ENCODE peak calls at places on chromosomes 1 and 21, in four cellular contexts. One of them, this sample, is unnamed.

GRCh38 chr1:183303901-183304300 is 114.3 kb downstream of the NMNAT2 start:
- DNase-seq in GM23338: no peak
- DNase-seq in PC-9: no peak
- DNase-seq in neural progenitor cell: no peak
- DNase-seq in this sample: no peak

GRCh38 chr1:185929759-185930158 is 195.6 kb downstream of the HMCN1 start:
- DNase-seq in GM23338: no peak
- DNase-seq in PC-9: no peak
- DNase-seq in neural progenitor cell: no peak
- DNase-seq in this sample: no peak

GRCh38 chr1:100882622-100883186 is 11.9 kb downstream of the EXTL2 start:
- DNase-seq in GM23338: no peak
- DNase-seq in PC-9: no peak
- DNase-seq in neural progenitor cell: no peak
- DNase-seq in this sample: peak; percentile 18

GRCh38 chr1:176802316-176802715 is 339.3 kb downstream of the PAPPA2 start:
- DNase-seq in GM23338: no peak
- DNase-seq in PC-9: no peak
- DNase-seq in neural progenitor cell: no peak
- DNase-seq in this sample: no peak

GRCh38 chr1:181784039-181784683 is 277.4 kb downstream of the ZNF648 start:
- DNase-seq in GM23338: no peak
- DNase-seq in PC-9: no peak
- DNase-seq in neural progenitor cell: no peak
- DNase-seq in this sample: no peak

GRCh38 chr21:14863745-14864210 is 201.0 kb downstream of the NRIP1 start:
- DNase-seq in GM23338: no peak
- DNase-seq in PC-9: no peak
- DNase-seq in neural progenitor cell: no peak
- DNase-seq in this sample: peak; percentile 56

GRCh38 chr1:196214866-196215265 is 393.4 kb downstream of the KCNT2 start:
- DNase-seq in GM23338: no peak
- DNase-seq in PC-9: no peak
- DNase-seq in neural progenitor cell: no peak
- DNase-seq in this sample: no peak

GRCh38 chr1:168585191-168585590 is 8.8 kb downstream of the XCL1 start:
- DNase-seq in GM23338: no peak
- DNase-seq in PC-9: no peak
- DNase-seq in neural progenitor cell: no peak
- DNase-seq in this sample: no peak

GRCh38 chr21:28644762-28645161 is 347.9 kb downstream of the LTN1 start:
- DNase-seq in GM23338: no peak
- DNase-seq in PC-9: no peak
- DNase-seq in neural progenitor cell: no peak
- DNase-seq in this sample: no peak

GRCh38 chr1:245718123-245718522 is 563.3 kb downstream of the KIF26B start:
- DNase-seq in GM23338: no peak
- DNase-seq in PC-9: no peak
- DNase-seq in neural progenitor cell: no peak
- DNase-seq in this sample: no peak

GRCh38 chr1:85573348-85573747 is 7.2 kb upstream of the CCN1 start:
- DNase-seq in GM23338: no peak
- DNase-seq in PC-9: no peak
- DNase-seq in neural progenitor cell: no peak
- DNase-seq in this sample: no peak

GRCh38 chr1:220451541-220451940 is 76.4 kb upstream of the MARK1 start:
- DNase-seq in GM23338: peak; percentile 4
- DNase-seq in PC-9: no peak
- DNase-seq in neural progenitor cell: no peak
- DNase-seq in this sample: peak; percentile 60

GRCh38 chr1:198936371-198937083 is 297.7 kb downstream of the PTPRC start:
- DNase-seq in GM23338: no peak
- DNase-seq in PC-9: peak; percentile 21
- DNase-seq in neural progenitor cell: no peak
- DNase-seq in this sample: peak; percentile 32

GRCh38 chr1:109640285-109640865 is 15.5 kb upstream of the GSTM4 start:
- DNase-seq in GM23338: peak; percentile 89
- DNase-seq in PC-9: peak; percentile 79
- DNase-seq in neural progenitor cell: peak; percentile 79
- DNase-seq in this sample: peak; percentile 81

GRCh38 chr1:226135059-226135651 is 51.4 kb downstream of the ACBD3 start:
- DNase-seq in GM23338: no peak
- DNase-seq in PC-9: no peak
- DNase-seq in neural progenitor cell: no peak
- DNase-seq in this sample: peak; percentile 58

GRCh38 chr1:232486454-232487202 is 143.3 kb downstream of the SIPA1L2 start:
- DNase-seq in GM23338: no peak
- DNase-seq in PC-9: no peak
- DNase-seq in neural progenitor cell: no peak
- DNase-seq in this sample: no peak

GRCh38 chr1:87331319-87332269 is 2.9 kb downstream of the LMO4 start:
- DNase-seq in GM23338: peak; percentile 94
- DNase-seq in PC-9: peak; percentile 77
- DNase-seq in neural progenitor cell: peak; percentile 92
- DNase-seq in this sample: peak; percentile 87

GRCh38 chr1:115555446-115555845 is 86.3 kb upstream of the VANGL1 start:
- DNase-seq in GM23338: no peak
- DNase-seq in PC-9: no peak
- DNase-seq in neural progenitor cell: no peak
- DNase-seq in this sample: no peak

GRCh38 chr1:159889821-159890252 is 10.1 kb downstream of the CFAP45 start:
- DNase-seq in GM23338: no peak
- DNase-seq in PC-9: no peak
- DNase-seq in neural progenitor cell: peak; percentile 27
- DNase-seq in this sample: no peak

GRCh38 chr1:173410133-173410793 is 66.9 kb upstream of the PRDX6 start:
- DNase-seq in GM23338: no peak
- DNase-seq in PC-9: no peak
- DNase-seq in neural progenitor cell: no peak
- DNase-seq in this sample: no peak

GRCh38 chr1:15489052-15489736 is 13.3 kb downstream of the CELA2B start:
- DNase-seq in GM23338: no peak
- DNase-seq in PC-9: no peak
- DNase-seq in neural progenitor cell: no peak
- DNase-seq in this sample: no peak

GRCh38 chr1:151972533-151973270 is 21.0 kb downstream of the S100A10 start:
- DNase-seq in GM23338: peak; percentile 80
- DNase-seq in PC-9: peak; percentile 55
- DNase-seq in neural progenitor cell: peak; percentile 22
- DNase-seq in this sample: peak; percentile 83

GRCh38 chr1:111887875-111888274 is 101.6 kb downstream of the KCND3 start:
- DNase-seq in GM23338: no peak
- DNase-seq in PC-9: no peak
- DNase-seq in neural progenitor cell: no peak
- DNase-seq in this sample: no peak

DNA sequence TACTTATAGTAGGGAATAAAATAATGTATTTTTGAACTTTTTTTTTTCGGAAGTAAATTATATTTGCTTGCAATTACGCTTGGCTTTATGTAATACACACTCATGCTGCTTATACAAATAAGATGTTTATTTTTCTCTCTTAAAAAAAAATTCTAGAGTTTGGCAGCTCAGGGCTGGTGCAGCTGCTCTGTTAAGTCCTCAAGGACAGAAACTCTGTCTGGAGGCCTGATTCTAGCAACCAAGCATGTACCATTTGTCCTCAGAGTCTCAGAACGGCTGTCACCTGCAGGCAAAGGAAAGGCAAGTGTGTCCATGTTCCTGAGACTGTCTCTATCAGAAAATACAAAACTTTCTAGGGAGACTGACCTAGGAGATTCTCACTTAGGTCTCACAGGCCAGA is 23.2 kb upstream of the CLDN17 start:
- DNase-seq in GM23338: no peak
- DNase-seq in PC-9: no peak
- DNase-seq in neural progenitor cell: no peak
- DNase-seq in this sample: no peak
- H3K4me3 ChIP-seq in GM23338: no peak overlapping the region
- H3K4me3 ChIP-seq in PC-9: no peak overlapping the region
- H3K4me3 ChIP-seq in neural progenitor cell: no peak overlapping the region
- H3K4me3 ChIP-seq in this sample: no peak overlapping the region

GRCh38 chr1:149846042-149846441 is 53.3 kb upstream of the BOLA1 start:
- DNase-seq in GM23338: no peak
- DNase-seq in PC-9: no peak
- DNase-seq in neural progenitor cell: peak; percentile 0
- DNase-seq in this sample: no peak
- H3K4me1 ChIP-seq in GM23338: peaks cover 41% of the 10 kb centered on the region
- H3K4me1 ChIP-seq in PC-9: peaks cover 54% of the 10 kb centered on the region
- H3K4me1 ChIP-seq in neural progenitor cell: peaks cover 51% of the 10 kb centered on the region
- H3K4me1 ChIP-seq in this sample: peaks cover 47% of the 10 kb centered on the region

GRCh38 chr1:206694551-206695124 is 9.9 kb downstream of the MAPKAPK2 start:
- DNase-seq in GM23338: peak; percentile 89
- DNase-seq in PC-9: peak; percentile 41
- DNase-seq in neural progenitor cell: peak; percentile 64
- DNase-seq in this sample: no peak
- H3K79me2 ChIP-seq in GM23338: peaks cover 88% of the 10 kb centered on the region
- H3K79me2 ChIP-seq in PC-9: peaks cover 78% of the 10 kb centered on the region
- H3K79me2 ChIP-seq in neural progenitor cell: peaks cover 94% of the 10 kb centered on the region
- H3K79me2 ChIP-seq in this sample: peaks cover 100% of the 10 kb centered on the region

DNA sequence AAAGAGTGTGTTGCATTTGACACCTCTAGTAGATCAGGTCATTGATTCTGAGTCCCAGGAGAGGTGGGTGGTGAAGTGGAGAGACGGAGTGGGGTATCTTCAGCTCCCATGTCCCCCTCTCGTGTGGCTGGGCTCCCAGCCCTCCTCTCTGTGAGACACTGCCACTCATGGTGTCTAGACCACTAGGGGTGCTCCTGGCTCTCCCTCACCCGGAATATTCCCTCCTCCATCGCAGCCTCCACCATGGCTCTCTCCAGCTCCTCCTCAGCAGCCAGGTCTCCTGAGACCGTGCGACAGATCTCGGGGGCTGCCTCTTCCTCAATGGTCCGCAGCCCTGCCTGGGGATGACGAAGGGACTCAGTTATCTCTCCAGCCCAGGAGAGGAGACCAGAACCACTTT is 20.6 kb upstream of the KIF21B start:
- DNase-seq in GM23338: no peak
- DNase-seq in PC-9: no peak
- DNase-seq in neural progenitor cell: no peak
- DNase-seq in this sample: no peak
- H3K4me3 ChIP-seq in GM23338: no peak overlapping the region
- H3K4me3 ChIP-seq in PC-9: no peak overlapping the region
- H3K4me3 ChIP-seq in neural progenitor cell: no peak overlapping the region
- H3K4me3 ChIP-seq in this sample: no peak overlapping the region

DNA sequence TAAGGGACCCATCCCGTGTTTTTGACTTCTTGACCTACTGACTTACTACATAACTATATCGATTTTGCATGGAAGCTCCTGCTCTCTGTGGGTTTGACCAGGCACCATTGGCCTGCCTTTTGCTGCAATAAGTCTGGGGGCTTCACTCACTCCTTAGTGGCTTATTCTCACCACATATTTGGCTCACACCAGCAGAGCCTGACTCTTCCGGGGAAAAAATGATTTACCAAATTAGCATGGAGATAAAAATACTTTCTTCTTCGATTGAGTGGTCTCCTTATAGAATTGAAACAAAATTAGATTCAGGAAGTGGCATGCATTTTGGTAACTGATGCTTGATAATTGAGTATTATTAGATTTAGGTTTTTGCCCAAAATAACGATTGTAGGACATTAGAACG is 129.7 kb downstream of the RUNX1 start:
- DNase-seq in GM23338: no peak
- DNase-seq in PC-9: no peak
- DNase-seq in neural progenitor cell: no peak
- DNase-seq in this sample: no peak
- H3K4me1 ChIP-seq in GM23338: no peaks in the 10 kb centered on the region
- H3K4me1 ChIP-seq in PC-9: peaks cover 22% of the 10 kb centered on the region
- H3K4me1 ChIP-seq in neural progenitor cell: no peaks in the 10 kb centered on the region
- H3K4me1 ChIP-seq in this sample: peaks cover 12% of the 10 kb centered on the region

DNA sequence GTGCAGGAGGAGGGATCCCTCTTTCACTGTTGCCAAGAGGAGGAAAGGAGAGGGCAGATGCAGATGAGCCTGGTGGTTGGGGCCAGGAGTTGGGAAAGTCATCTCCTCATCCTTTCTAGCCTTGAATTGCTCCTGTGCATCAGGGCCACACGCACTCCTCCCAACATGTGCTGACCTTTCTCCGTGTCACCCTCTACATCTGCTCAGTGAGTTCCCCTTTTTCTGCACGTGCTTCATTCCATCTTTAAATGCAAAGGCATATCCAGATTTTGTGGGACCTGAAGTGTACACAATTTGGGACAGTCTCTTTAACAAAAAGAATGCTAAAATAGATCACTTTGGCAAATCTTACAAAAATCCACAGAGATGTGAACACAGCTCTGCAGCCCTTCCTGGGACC is 32.5 kb downstream of the ZBTB18 start:
- DNase-seq in GM23338: no peak
- DNase-seq in PC-9: no peak
- DNase-seq in neural progenitor cell: no peak
- DNase-seq in this sample: no peak
- H3K79me2 ChIP-seq in GM23338: no peaks in the 10 kb centered on the region
- H3K79me2 ChIP-seq in PC-9: no peaks in the 10 kb centered on the region
- H3K79me2 ChIP-seq in neural progenitor cell: no peaks in the 10 kb centered on the region
- H3K79me2 ChIP-seq in this sample: no peaks in the 10 kb centered on the region